ENCODE peak calls at places on chromosomes 4 and X, in eight cellular contexts. J, B, O, X, M, G, V and D are unnamed samples.

GRCh38 chr4:55547461-55547770 is 707 bp upstream of the CLOCK start:
- DNase-seq in B (no peak), J (peak; percentile 50), O (no peak), G (no peak), X (peak; percentile 47), V (no peak), M (peak; percentile 57), D (no peak)

GRCh38 chr4:40183615-40184411 is 13.0 kb upstream of the RHOH start:
- DNase-seq in V (no peak), B (no peak), X (peak; percentile 15), J (no peak), O (peak; percentile 30), G (no peak), M (no peak), D (no peak)

GRCh38 chr4:113684534-113685091 is 76.9 kb downstream of the CAMK2D start:
- DNase-seq in J (peak; percentile 26), M (peak; percentile 72), X (peak; percentile 67), O (peak; percentile 46), G (no peak), V (peak; percentile 30), B (peak; percentile 84), D (peak; percentile 70)

GRCh38 chrX:53616921-53617320 is 69.6 kb downstream of the HUWE1 start:
- DNase-seq in M (no peak), B (no peak), X (no peak), O (no peak), G (no peak), J (no peak), V (no peak), D (no peak)

GRCh38 chrX:115067812-115068211 is 50.4 kb upstream of the IL13RA2 start:
- DNase-seq in J (no peak), V (no peak), M (peak; percentile 62), G (no peak), X (no peak), B (peak; percentile 35), O (no peak), D (no peak)

GRCh38 chr4:114136067-114136466 is 156.6 kb upstream of the ARSJ start:
- DNase-seq in V (no peak), X (peak; percentile 17), B (peak; percentile 12), J (no peak), O (no peak), M (peak; percentile 15), G (no peak), D (no peak)

GRCh38 chr4:7185487-7186030 is 6.8 kb upstream of the SORCS2 start:
- DNase-seq in M (no peak), J (no peak), V (no peak), X (no peak), B (no peak), O (no peak), G (no peak), D (peak; percentile 43)

GRCh38 chr4:89929425-89930272 is 35.0 kb downstream of the MMRN1 start:
- DNase-seq in J (no peak), X (no peak), O (peak; percentile 78), V (no peak), G (no peak), B (no peak), M (peak; percentile 20), D (no peak)

GRCh38 chr4:125235971-125236370 is 78.8 kb upstream of the FAT4 start:
- DNase-seq in V (no peak), B (no peak), G (no peak), X (no peak), J (no peak), M (no peak), O (no peak), D (no peak)

GRCh38 chr4:108799335-108799734 is 36.5 kb upstream of the ETNPPL start:
- DNase-seq in G (no peak), X (no peak), O (no peak), B (no peak), M (no peak), J (no peak), V (no peak), D (no peak)

GRCh38 chr4:87011340-87012034 is 76.7 kb downstream of the AFF1 start:
- DNase-seq in X (peak; percentile 90), J (no peak), V (no peak), G (peak; percentile 39), B (peak; percentile 89), O (no peak), M (peak; percentile 80), D (no peak)

GRCh38 chrX:119512145-119512800 is 44.0 kb downstream of the SLC25A5 start:
- DNase-seq in X (peak; percentile 32), V (peak; percentile 79), J (peak; percentile 80), B (peak; percentile 66), M (peak; percentile 69), O (peak; percentile 79), G (peak; percentile 48), D (peak; percentile 87)

GRCh38 chr4:87848622-87849351 is 16.0 kb downstream of the MEPE start:
- DNase-seq in G (peak; percentile 51), M (peak; percentile 74), X (peak; percentile 37), J (peak; percentile 58), O (peak; percentile 76), B (peak; percentile 56), V (peak; percentile 44), D (peak; percentile 74)

GRCh38 chr4:46073778-46074177 is 50.1 kb downstream of the GABRG1 start:
- DNase-seq in J (no peak), O (peak; percentile 65), V (no peak), B (no peak), X (no peak), G (no peak), M (no peak), D (no peak)

GRCh38 chr4:4259484-4260100 is 11.6 kb upstream of the TMEM128 start:
- DNase-seq in O (no peak), G (no peak), B (no peak), X (no peak), V (no peak), M (no peak), J (no peak), D (no peak)

GRCh38 chr4:10442976-10443375 is 14.2 kb downstream of the ZNF518B start:
- DNase-seq in V (no peak), X (no peak), J (no peak), G (no peak), O (no peak), M (no peak), B (peak; percentile 43), D (no peak)

GRCh38 chr4:174929346-174929745 is 11.2 kb downstream of the ADAM29 start:
- DNase-seq in G (no peak), X (no peak), V (no peak), B (no peak), J (no peak), M (no peak), O (no peak), D (no peak)

GRCh38 chr4:82601242-82602015 is 39.6 kb upstream of the TMEM150C start:
- DNase-seq in X (no peak), O (no peak), V (no peak), J (no peak), M (no peak), G (no peak), B (no peak), D (no peak)

GRCh38 chr4:82604522-82604921 is 42.7 kb upstream of the TMEM150C start:
- DNase-seq in X (no peak), M (no peak), G (no peak), J (no peak), V (no peak), B (no peak), O (no peak), D (no peak)

GRCh38 chr4:82593416-82593815 is 31.6 kb upstream of the TMEM150C start:
- DNase-seq in J (no peak), X (no peak), G (no peak), O (no peak), B (no peak), M (no peak), V (no peak), D (no peak)

GRCh38 chr4:82594466-82594865 is 32.7 kb upstream of the TMEM150C start:
- DNase-seq in X (peak; percentile 20), G (no peak), M (no peak), V (no peak), B (no peak), J (no peak), O (no peak), D (no peak)

GRCh38 chr4:82599336-82599735 is 37.5 kb upstream of the TMEM150C start:
- DNase-seq in X (no peak), B (no peak), O (no peak), G (peak; percentile 1), M (no peak), J (no peak), V (peak; percentile 65), D (peak; percentile 81)
- TF ChIP-seq CTCF in X (no peak), B (no peak), O (no peak), G (peak; percentile 7), M (no peak), J (no peak), V (peak; percentile 66), D (peak; percentile 73)

GRCh38 chrX:769796-770195 is 139.2 kb downstream of the SHOX start:
- DNase-seq in V (peak; percentile 83), B (no peak), G (no peak), M (no peak), J (no peak), X (no peak), O (no peak), D (peak; percentile 75)
- H3K9me3 ChIP-seq in V (no peaks in the 10 kb centered on the region), B (peaks cover 35% of the 10 kb centered on the region), G (no peaks in the 10 kb centered on the region), M (no peaks in the 10 kb centered on the region), J (no peaks in the 10 kb centered on the region), X (peaks cover 12% of the 10 kb centered on the region), O (no peaks in the 10 kb centered on the region), D (no peaks in the 10 kb centered on the region)

DNA sequence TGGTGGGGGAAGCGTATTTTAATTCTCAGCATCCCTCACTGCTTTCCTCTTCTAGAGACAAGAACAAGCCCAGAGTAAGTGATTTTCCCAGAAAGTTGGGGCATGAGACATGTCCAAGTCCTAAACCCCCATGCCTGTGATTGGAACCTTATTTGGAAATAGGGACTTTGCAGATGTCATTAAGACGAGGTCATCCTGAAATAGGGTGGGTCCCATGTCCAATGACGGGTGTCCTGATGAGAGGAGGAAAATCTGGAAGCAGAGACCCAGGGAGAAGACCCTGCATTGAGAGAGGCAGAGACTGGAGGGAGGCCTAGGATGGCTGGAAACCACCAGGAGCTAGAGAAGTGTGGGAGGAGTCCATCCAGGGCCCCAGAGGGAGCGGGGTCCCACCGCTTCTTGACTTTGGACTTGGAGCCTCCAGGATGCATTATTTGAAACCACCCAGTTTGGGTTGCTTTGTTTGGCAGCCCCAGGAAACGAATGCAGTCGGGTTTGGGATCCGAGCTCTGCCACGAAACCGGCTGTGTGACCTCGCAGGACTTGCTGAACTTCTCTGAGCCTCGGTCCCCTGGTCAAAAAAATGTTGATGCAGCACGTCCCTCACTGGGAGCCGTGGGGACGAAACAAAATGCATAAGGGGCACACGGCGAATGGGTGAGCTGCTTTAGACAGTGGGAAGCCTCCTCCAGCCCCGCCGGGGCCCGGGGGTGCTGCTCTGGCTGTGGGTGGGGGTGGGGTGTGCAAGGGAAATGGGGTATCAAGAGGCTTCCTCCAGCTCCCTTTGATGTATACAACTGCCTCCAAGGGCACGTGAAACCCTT is 113.9 kb downstream of the CPZ start:
- DNase-seq in J (no peak), O (no peak), G (no peak), X (no peak), B (no peak), M (no peak), V (peak; percentile 20), D (peak; percentile 42)
- H3K9ac ChIP-seq in J (no peak overlapping the region), O (no peak overlapping the region), G (no peak overlapping the region), X (no peak overlapping the region), B (no peak overlapping the region), M (no peak overlapping the region), V (no peak overlapping the region), D (no peak overlapping the region)

DNA sequence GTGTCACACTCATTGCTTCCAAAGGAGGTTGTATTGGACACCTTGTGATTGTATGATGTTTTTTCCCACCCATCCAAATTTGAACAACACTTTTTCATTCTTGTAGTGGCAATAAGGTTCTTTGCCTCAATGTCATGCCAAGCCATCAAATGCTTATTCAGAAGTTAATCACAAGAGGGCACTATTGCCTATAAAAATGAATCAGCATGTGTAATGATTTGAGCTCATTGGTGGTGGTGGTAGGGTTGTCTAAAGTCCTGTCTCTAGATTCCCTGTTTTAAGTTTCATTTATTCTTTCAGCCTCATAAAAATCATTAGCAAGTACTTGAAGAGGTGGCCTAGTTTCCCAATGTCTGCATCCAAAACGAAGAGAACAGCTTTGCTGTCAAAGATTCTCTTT is 37.0 kb downstream of the IRS4 start:
- DNase-seq in M (peak; percentile 35), J (peak; percentile 16), X (peak; percentile 2), V (no peak), O (peak; percentile 58), G (peak; percentile 16), B (peak; percentile 14), D (no peak)
- TF ChIP-seq CTCF in M (peak; percentile 24), J (peak; percentile 61), X (peak; percentile 24), V (peak; percentile 74), O (peak; percentile 49), G (peak; percentile 51), B (peak; percentile 26), D (peak; percentile 78)